ENCODE peak calls at places on chromosomes 6 and 20, in six cellular contexts. One of them, this sample, is unnamed.

GRCh38 chr20:3146732-3147341 is 12.8 kb downstream of the FASTKD5 start:
- DNase-seq in Calu3: no peak
- DNase-seq in SK-N-SH: no peak
- DNase-seq in effector CD8-positive, alpha-beta T cell: no peak
- DNase-seq in stromal cell of bone marrow: peak; percentile 20
- DNase-seq in AG08395: no peak
- DNase-seq in this sample: no peak

GRCh38 chr6:35601331-35602132 is 87.2 kb downstream of the FKBP5 start:
- DNase-seq in effector CD8-positive, alpha-beta T cell: peak; percentile 55
- DNase-seq in AG08395: peak; percentile 65
- DNase-seq in stromal cell of bone marrow: peak; percentile 44
- DNase-seq in SK-N-SH: peak; percentile 58
- DNase-seq in Calu3: peak; percentile 16
- DNase-seq in this sample: no peak

GRCh38 chr6:110387986-110388385 is 27.4 kb downstream of the DDO start:
- DNase-seq in stromal cell of bone marrow: no peak
- DNase-seq in effector CD8-positive, alpha-beta T cell: no peak
- DNase-seq in Calu3: no peak
- DNase-seq in SK-N-SH: no peak
- DNase-seq in AG08395: no peak
- DNase-seq in this sample: no peak

GRCh38 chr6:44932651-44933091 is 395.5 kb upstream of the RUNX2 start:
- DNase-seq in effector CD8-positive, alpha-beta T cell: peak; percentile 33
- DNase-seq in stromal cell of bone marrow: peak; percentile 2
- DNase-seq in SK-N-SH: no peak
- DNase-seq in AG08395: no peak
- DNase-seq in Calu3: no peak
- DNase-seq in this sample: no peak

GRCh38 chr6:85136310-85136709 is 313.6 kb upstream of the NT5E start:
- DNase-seq in effector CD8-positive, alpha-beta T cell: no peak
- DNase-seq in Calu3: no peak
- DNase-seq in SK-N-SH: no peak
- DNase-seq in AG08395: no peak
- DNase-seq in stromal cell of bone marrow: no peak
- DNase-seq in this sample: no peak

GRCh38 chr6:163965426-163966348 is 551.2 kb downstream of the QKI start:
- DNase-seq in AG08395: no peak
- DNase-seq in SK-N-SH: peak; percentile 62
- DNase-seq in stromal cell of bone marrow: no peak
- DNase-seq in effector CD8-positive, alpha-beta T cell: no peak
- DNase-seq in Calu3: no peak
- DNase-seq in this sample: no peak

GRCh38 chr20:52801628-52802006 is 170.5 kb upstream of the TSHZ2 start:
- DNase-seq in Calu3: no peak
- DNase-seq in AG08395: no peak
- DNase-seq in SK-N-SH: peak; percentile 50
- DNase-seq in effector CD8-positive, alpha-beta T cell: no peak
- DNase-seq in stromal cell of bone marrow: no peak
- DNase-seq in this sample: no peak

GRCh38 chr6:145075425-145075824 is 659.9 kb downstream of the EPM2A start:
- DNase-seq in AG08395: no peak
- DNase-seq in SK-N-SH: no peak
- DNase-seq in Calu3: no peak
- DNase-seq in stromal cell of bone marrow: no peak
- DNase-seq in effector CD8-positive, alpha-beta T cell: no peak
- DNase-seq in this sample: no peak

GRCh38 chr20:46580613-46581012 is 30.2 kb upstream of the OCSTAMP start:
- DNase-seq in Calu3: no peak
- DNase-seq in stromal cell of bone marrow: no peak
- DNase-seq in effector CD8-positive, alpha-beta T cell: no peak
- DNase-seq in AG08395: no peak
- DNase-seq in SK-N-SH: no peak
- DNase-seq in this sample: no peak

GRCh38 chr6:110609101-110609500 is 132.7 kb upstream of the SLC22A16 start:
- DNase-seq in effector CD8-positive, alpha-beta T cell: no peak
- DNase-seq in SK-N-SH: no peak
- DNase-seq in Calu3: no peak
- DNase-seq in stromal cell of bone marrow: no peak
- DNase-seq in AG08395: no peak
- DNase-seq in this sample: no peak

GRCh38 chr20:61520761-61521460 is 268.9 kb downstream of the CDH4 start:
- DNase-seq in effector CD8-positive, alpha-beta T cell: no peak
- DNase-seq in SK-N-SH: no peak
- DNase-seq in Calu3: no peak
- DNase-seq in stromal cell of bone marrow: peak; percentile 12
- DNase-seq in AG08395: peak; percentile 77
- DNase-seq in this sample: no peak

GRCh38 chr6:61755739-61756138 is 530.3 kb downstream of the KHDRBS2 start:
- DNase-seq in AG08395: no peak
- DNase-seq in Calu3: no peak
- DNase-seq in SK-N-SH: no peak
- DNase-seq in effector CD8-positive, alpha-beta T cell: no peak
- DNase-seq in stromal cell of bone marrow: no peak
- DNase-seq in this sample: no peak

GRCh38 chr20:49411221-49411925 is 71.1 kb downstream of the KCNB1 start:
- DNase-seq in SK-N-SH: no peak
- DNase-seq in AG08395: no peak
- DNase-seq in Calu3: no peak
- DNase-seq in stromal cell of bone marrow: no peak
- DNase-seq in effector CD8-positive, alpha-beta T cell: no peak
- DNase-seq in this sample: no peak

GRCh38 chr6:51466427-51466826 is 621.0 kb downstream of the PKHD1 start:
- DNase-seq in Calu3: no peak
- DNase-seq in effector CD8-positive, alpha-beta T cell: no peak
- DNase-seq in SK-N-SH: no peak
- DNase-seq in AG08395: no peak
- DNase-seq in stromal cell of bone marrow: no peak
- DNase-seq in this sample: no peak

GRCh38 chr6:150830409-150831165 is 34.9 kb upstream of the MTHFD1L start:
- DNase-seq in Calu3: no peak
- DNase-seq in stromal cell of bone marrow: peak; percentile 9
- DNase-seq in SK-N-SH: no peak
- DNase-seq in AG08395: peak; percentile 63
- DNase-seq in effector CD8-positive, alpha-beta T cell: no peak
- DNase-seq in this sample: no peak